ENCODE peak calls at places on chromosomes 12 and 14, in eight cellular contexts. Z is smooth muscle cell of the brain vasculature; P is effector CD4-positive, alpha-beta T cell; I is transverse colon; C is endothelial cell; Q is naive thymus-derived CD8-positive, alpha-beta T cell; Y is left kidney; K is RWPE2. D is an unnamed sample.

GRCh38 chr12:66959276-66959675 is 280.4 kb upstream of the GRIP1 start:
- DNase-seq in Z (no peak), P (no peak), I (no peak), C (no peak), Q (no peak), Y (no peak), K (no peak), D (no peak)

GRCh38 chr14:79825046-79825521 is 386.2 kb downstream of the DIO2 start:
- DNase-seq in Z (no peak), P (no peak), I (no peak), C (no peak), Q (no peak), Y (no peak), K (no peak), D (no peak)

GRCh38 chr12:41368006-41368405 is 179.9 kb downstream of the PDZRN4 start:
- DNase-seq in Z (no peak), P (no peak), I (no peak), C (no peak), Q (no peak), Y (no peak), K (no peak), D (no peak)

GRCh38 chr14:68458840-68459469 is 333.9 kb downstream of the ZFP36L1 start:
- DNase-seq in Z (peak; percentile 52), P (no peak), I (peak; percentile 49), C (peak; percentile 28), Q (no peak), Y (peak; percentile 57), K (peak; percentile 89), D (peak; percentile 98)

GRCh38 chr14:51780741-51781140 is 79.7 kb upstream of the GNG2 start:
- DNase-seq in Z (no peak), P (no peak), I (no peak), C (peak; percentile 18), Q (no peak), Y (peak; percentile 52), K (no peak), D (no peak)

GRCh38 chr14:51004801-51005526 is 60.7 kb upstream of the PYGL start:
- DNase-seq in Z (no peak), P (no peak), I (no peak), C (no peak), Q (no peak), Y (no peak), K (no peak), D (peak; percentile 54)

GRCh38 chr12:81078469-81079196 is 754 bp downstream of the ACSS3 start:
- DNase-seq in Z (no peak), P (no peak), I (no peak), C (peak; percentile 17), Q (no peak), Y (peak; percentile 26), K (no peak), D (peak; percentile 89)

GRCh38 chr14:92684801-92685560 is 63.4 kb downstream of the LGMN start:
- DNase-seq in Z (no peak), P (no peak), I (no peak), C (no peak), Q (no peak), Y (no peak), K (no peak), D (no peak)

GRCh38 chr12:58537278-58537677 is 383.0 kb downstream of the LRIG3 start:
- DNase-seq in Z (no peak), P (no peak), I (no peak), C (no peak), Q (no peak), Y (no peak), K (no peak), D (peak; percentile 56)

GRCh38 chr12:94616217-94616729 is 34.1 kb downstream of the TMCC3 start:
- DNase-seq in Z (no peak), P (no peak), I (peak; percentile 68), C (no peak), Q (no peak), Y (peak; percentile 83), K (no peak), D (peak; percentile 68)

GRCh38 chr12:12777056-12777455 is 8.4 kb upstream of the APOLD1 start:
- DNase-seq in Z (no peak), P (no peak), I (no peak), C (no peak), Q (no peak), Y (no peak), K (no peak), D (no peak)

GRCh38 chr12:71972441-71973074 is 33.9 kb downstream of the TPH2 start:
- DNase-seq in Z (no peak), P (no peak), I (no peak), C (no peak), Q (no peak), Y (peak; percentile 9), K (no peak), D (no peak)

GRCh38 chr14:68140111-68140741 is 320.6 kb downstream of the RAD51B start:
- DNase-seq in Z (peak; percentile 76), P (no peak), I (peak; percentile 59), C (peak; percentile 10), Q (no peak), Y (peak; percentile 94), K (peak; percentile 86), D (peak; percentile 99)

GRCh38 chr14:58282925-58283593 is 15.3 kb upstream of the ARID4A start:
- DNase-seq in Z (no peak), P (no peak), I (no peak), C (no peak), Q (no peak), Y (no peak), K (no peak), D (no peak)

GRCh38 chr12:117037296-117038022 is 61.8 kb downstream of the TESC start:
- DNase-seq in Z (no peak), P (no peak), I (no peak), C (no peak), Q (no peak), Y (peak; percentile 64), K (no peak), D (no peak)

GRCh38 chr12:131282292-131283080 is 328.8 kb downstream of the ADGRD1 start:
- DNase-seq in Z (no peak), P (no peak), I (no peak), C (no peak), Q (no peak), Y (no peak), K (peak; percentile 37), D (no peak)

GRCh38 chr12:19199322-19199721 is 69.8 kb downstream of the PLEKHA5 start:
- DNase-seq in Z (no peak), P (no peak), I (no peak), C (no peak), Q (no peak), Y (no peak), K (no peak), D (no peak)

GRCh38 chr12:130139971-130140547 is 22.2 kb upstream of the FZD10 start:
- DNase-seq in Z (no peak), P (no peak), I (no peak), C (no peak), Q (no peak), Y (no peak), K (no peak), D (peak; percentile 70)

GRCh38 chr12:120367252-120367923 is 1.6 kb downstream of the MSI1 start:
- DNase-seq in Z (no peak), P (no peak), I (peak; percentile 24), C (peak; percentile 55), Q (no peak), Y (peak; percentile 82), K (no peak), D (no peak)

GRCh38 chr14:91303924-91304229 is 59.4 kb upstream of the GPR68 start:
- DNase-seq in Z (no peak), P (no peak), I (no peak), C (no peak), Q (no peak), Y (no peak), K (no peak), D (no peak)

GRCh38 chr12:128056299-128056885 is 210.6 kb upstream of the TMEM132C start:
- DNase-seq in Z (no peak), P (no peak), I (no peak), C (no peak), Q (no peak), Y (peak; percentile 30), K (no peak), D (peak; percentile 44)

GRCh38 chr12:3202734-3203446 is 125.7 kb downstream of the TSPAN9 start:
- DNase-seq in Z (no peak), P (peak; percentile 31), I (peak; percentile 39), C (peak; percentile 80), Q (peak; percentile 4), Y (peak; percentile 79), K (no peak), D (peak; percentile 61)

GRCh38 chr14:52835122-52835903 is 43.9 kb upstream of the GNPNAT1 start:
- DNase-seq in Z (no peak), P (no peak), I (no peak), C (no peak), Q (no peak), Y (peak; percentile 50), K (peak; percentile 70), D (peak; percentile 89)

GRCh38 chr14:21102472-21103164 is 1.8 kb downstream of the TMEM253 start:
- DNase-seq in Z (no peak), P (no peak), I (no peak), C (no peak), Q (no peak), Y (no peak), K (no peak), D (peak; percentile 53)

GRCh38 chr14:57485635-57486034 is 8.0 kb downstream of the CCDC198 start:
- DNase-seq in Z (no peak), P (no peak), I (no peak), C (no peak), Q (no peak), Y (no peak), K (no peak), D (no peak)

GRCh38 chr12:104712477-104712876 is 245.6 kb downstream of the SLC41A2 start:
- DNase-seq in Z (no peak), P (no peak), I (no peak), C (no peak), Q (no peak), Y (no peak), K (no peak), D (no peak)

GRCh38 chr12:14952295-14952995 is 9.0 kb downstream of the ARHGDIB start:
- DNase-seq in Z (peak; percentile 72), P (peak; percentile 54), I (peak; percentile 26), C (no peak), Q (peak; percentile 81), Y (peak; percentile 29), K (no peak), D (peak; percentile 87)

GRCh38 chr14:55052259-55052930 is 948 bp downstream of the MAPK1IP1L start:
- DNase-seq in Z (no peak), P (no peak), I (no peak), C (no peak), Q (no peak), Y (peak; percentile 57), K (no peak), D (no peak)

GRCh38 chr12:116432321-116432750 is 126.8 kb upstream of the MAP1LC3B2 start:
- DNase-seq in Z (no peak), P (no peak), I (no peak), C (no peak), Q (no peak), Y (no peak), K (no peak), D (no peak)

GRCh38 chr12:122293081-122293480 is 26.8 kb upstream of the VPS33A start:
- DNase-seq in Z (no peak), P (no peak), I (no peak), C (no peak), Q (no peak), Y (no peak), K (no peak), D (no peak)

GRCh38 chr12:1842183-1842904 is 22.0 kb downstream of the LRTM2 start:
- DNase-seq in Z (no peak), P (no peak), I (peak; percentile 3), C (no peak), Q (no peak), Y (no peak), K (peak; percentile 55), D (no peak)

GRCh38 chr14:26526132-26526531 is 71.7 kb downstream of the NOVA1 start:
- DNase-seq in Z (no peak), P (no peak), I (no peak), C (no peak), Q (no peak), Y (no peak), K (no peak), D (no peak)

GRCh38 chr14:74459289-74459946 is 33.4 kb upstream of the SYNDIG1L start:
- DNase-seq in Z (peak; percentile 17), P (no peak), I (no peak), C (peak; percentile 60), Q (no peak), Y (peak; percentile 34), K (no peak), D (peak; percentile 87)

GRCh38 chr14:26444745-26445144 is 153.1 kb downstream of the NOVA1 start:
- DNase-seq in Z (no peak), P (no peak), I (no peak), C (peak; percentile 29), Q (no peak), Y (peak; percentile 79), K (no peak), D (no peak)

D was measured in Daoy.